ENCODE peak calls at places on chromosome 10, in six cellular contexts. F is endothelial cell, C is RWPE1, I is brain microvascular endothelial cell, U is left lung, P is BE2C. Y is an unnamed sample.

GRCh38 chr10:77431209-77431611 is 206.4 kb downstream of the KCNMA1 start:
- DNase-seq in I (no peak), C (no peak), U (no peak), P (no peak), F (no peak), Y (no peak)

GRCh38 chr10:82497451-82497850 is 622.5 kb downstream of the NRG3 start:
- DNase-seq in F (no peak), U (no peak), I (no peak), C (no peak), P (no peak), Y (no peak)

GRCh38 chr10:1715821-1716220 is 21.5 kb downstream of the ADARB2 start:
- DNase-seq in F (peak), P (no peak), C (peak), U (no peak), I (no peak), Y (no peak)

GRCh38 chr10:89001024-89001423 is 10.4 kb downstream of the FAS start:
- DNase-seq in P (no peak), I (no peak), F (no peak), C (no peak), U (no peak), Y (no peak)

GRCh38 chr10:92573091-92573797 is 649 bp downstream of the IDE start:
- DNase-seq in U (no peak), C (peak), P (peak), I (no peak), F (peak), Y (peak)

GRCh38 chr10:119737827-119738226 is 12.0 kb downstream of the INPP5F start:
- DNase-seq in P (no peak), I (peak), U (no peak), C (peak), F (no peak), Y (no peak)

GRCh38 chr10:118953598-118953997 is 75.9 kb upstream of the NANOS1 start:
- DNase-seq in I (no peak), P (no peak), C (no peak), F (no peak), U (no peak), Y (no peak)

GRCh38 chr10:13351340-13351915 is 3.3 kb upstream of the SEPHS1 start:
- DNase-seq in I (no peak), U (no peak), P (no peak), C (no peak), F (no peak), Y (no peak)

GRCh38 chr10:14751576-14752330 is 22.9 kb downstream of the FAM107B start:
- DNase-seq in I (peak), U (peak), F (no peak), P (no peak), C (no peak), Y (peak)

GRCh38 chr10:22335204-22335956 is 9.9 kb upstream of the SPAG6 start:
- DNase-seq in I (no peak), C (no peak), P (no peak), U (peak), F (no peak), Y (peak)

GRCh38 chr10:76944678-76945077 is 692.9 kb downstream of the KCNMA1 start:
- DNase-seq in I (no peak), C (no peak), U (no peak), F (no peak), P (no peak), Y (no peak)

GRCh38 chr10:133045556-133046483 is 41.9 kb upstream of the ADGRA1 start:
- DNase-seq in U (no peak), C (no peak), I (no peak), F (no peak), P (no peak), Y (no peak)

GRCh38 chr10:101134299-101135127 is 3.4 kb downstream of the TLX1 start:
- DNase-seq in F (no peak), C (no peak), I (no peak), P (no peak), U (no peak), Y (peak)

GRCh38 chr10:120981601-120982381 is 130.6 kb downstream of the WDR11 start:
- DNase-seq in P (no peak), I (no peak), U (peak), F (no peak), C (no peak), Y (no peak)

GRCh38 chr10:132899751-132900065 is 42.7 kb downstream of the CFAP46 start:
- DNase-seq in I (no peak), C (no peak), P (no peak), U (peak), F (no peak), Y (no peak)

GRCh38 chr10:89091501-89091900 is 100.9 kb downstream of the FAS start:
- DNase-seq in P (no peak), C (no peak), F (no peak), U (no peak), I (no peak), Y (no peak)

GRCh38 chr10:1243486-1244182 is 187.4 kb downstream of the WDR37 start:
- DNase-seq in F (peak), P (no peak), C (no peak), I (no peak), U (no peak), Y (no peak)

GRCh38 chr10:77877461-77878344 is 48.9 kb downstream of the DLG5 start:
- DNase-seq in F (peak), U (no peak), C (peak), P (peak), I (peak), Y (peak)

GRCh38 chr10:50992972-50993766 is 81.1 kb upstream of the PRKG1 start:
- DNase-seq in F (no peak), I (peak), U (peak), P (no peak), C (no peak), Y (peak)

GRCh38 chr10:98431016-98431415 is 15.7 kb downstream of the HPS1 start:
- DNase-seq in P (no peak), I (no peak), U (no peak), C (no peak), F (no peak), Y (no peak)

GRCh38 chr10:78124167-78124566 is 90.5 kb downstream of the RPS24 start:
- DNase-seq in U (no peak), F (no peak), I (no peak), C (no peak), P (no peak), Y (no peak)

GRCh38 chr10:71218046-71218832 is 5.9 kb downstream of the UNC5B start:
- DNase-seq in F (no peak), P (peak), C (peak), I (no peak), U (no peak), Y (no peak)

GRCh38 chr10:50422259-50422658 is 170.9 kb upstream of the ASAH2 start:
- DNase-seq in I (no peak), F (no peak), C (no peak), P (no peak), U (no peak), Y (no peak)

GRCh38 chr10:1217661-1218060 is 161.5 kb downstream of the WDR37 start:
- DNase-seq in I (no peak), P (no peak), U (no peak), C (no peak), F (no peak), Y (no peak)

GRCh38 chr10:22697799-22698198 is 16.6 kb downstream of the PIP4K2A start:
- DNase-seq in U (no peak), P (no peak), I (no peak), F (no peak), C (no peak), Y (no peak)

GRCh38 chr10:72740526-72740925 is 48.6 kb downstream of the MCU start:
- DNase-seq in U (peak), C (peak), P (peak), I (peak), F (no peak), Y (no peak)
- TF ChIP-seq CTCF in U (no peak), C (no peak), P (no peak), I (no peak), F (no peak), Y (no peak)

DNA sequence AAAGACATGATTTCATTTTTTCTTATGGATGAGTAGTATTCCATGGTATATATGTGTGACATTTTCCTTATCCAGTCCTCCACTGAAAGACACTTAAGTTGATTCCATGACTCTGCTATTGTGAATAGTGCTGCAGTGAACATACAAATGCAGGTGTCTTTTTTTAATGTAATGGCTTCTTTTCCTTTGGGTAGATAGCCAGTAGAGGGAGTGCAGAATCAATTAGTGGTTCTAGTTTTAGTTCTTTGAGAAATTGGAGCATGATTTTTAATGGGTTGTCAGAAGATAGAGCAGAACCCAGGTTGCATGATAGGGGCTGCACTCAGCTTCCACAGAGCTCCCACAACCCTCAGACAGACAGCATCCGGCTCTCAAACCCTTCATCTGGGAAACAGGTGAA is 152.9 kb upstream of the PLXDC2 start:
- DNase-seq in P (no peak), U (no peak), C (no peak), I (no peak), F (no peak), Y (no peak)
- TF ChIP-seq CTCF in P (no peak), U (no peak), C (no peak), I (peak), F (peak), Y (no peak)

DNA sequence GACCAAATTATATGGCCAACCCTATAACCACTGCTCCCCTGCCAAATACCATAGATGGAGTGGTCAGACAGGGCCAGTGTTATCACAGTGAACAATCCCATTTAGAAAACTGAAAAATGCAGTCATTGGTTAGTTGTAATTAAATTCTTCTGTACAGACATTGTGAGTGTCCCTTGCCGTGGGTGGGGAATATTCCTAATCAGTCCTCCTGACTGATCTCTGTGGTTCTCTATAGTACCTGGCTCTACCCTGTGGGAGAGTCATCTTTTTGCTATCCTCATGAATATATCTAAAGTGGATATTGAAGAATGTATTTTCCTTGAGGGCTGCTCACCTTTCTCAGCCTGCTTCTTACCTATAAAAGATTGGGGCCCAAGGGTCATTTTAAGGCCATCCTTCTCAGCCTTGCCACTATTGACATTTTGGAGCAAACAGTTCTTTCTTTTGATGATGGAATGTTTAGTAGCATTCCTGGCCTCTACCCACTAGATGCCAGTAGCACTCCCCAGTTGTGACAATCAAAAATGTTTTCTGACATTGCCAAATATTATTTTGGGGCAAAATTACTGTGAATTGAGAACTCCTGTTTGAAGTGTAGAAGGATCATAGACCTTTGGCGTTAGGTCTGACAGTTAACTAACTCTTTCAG is 110.2 kb downstream of the MAPK8 start:
- DNase-seq in P (no peak), I (no peak), F (no peak), C (no peak), U (no peak), Y (no peak)
- TF ChIP-seq CTCF in P (no peak), I (no peak), F (no peak), C (no peak), U (no peak), Y (no peak)

GRCh38 chr10:3452234-3452633 is 279.7 kb upstream of the PITRM1 start:
- DNase-seq in U (no peak), P (no peak), F (no peak), I (peak), C (peak), Y (no peak)
- TF ChIP-seq CTCF in U (peak), P (no peak), F (peak), I (peak), C (no peak), Y (no peak)

DNA sequence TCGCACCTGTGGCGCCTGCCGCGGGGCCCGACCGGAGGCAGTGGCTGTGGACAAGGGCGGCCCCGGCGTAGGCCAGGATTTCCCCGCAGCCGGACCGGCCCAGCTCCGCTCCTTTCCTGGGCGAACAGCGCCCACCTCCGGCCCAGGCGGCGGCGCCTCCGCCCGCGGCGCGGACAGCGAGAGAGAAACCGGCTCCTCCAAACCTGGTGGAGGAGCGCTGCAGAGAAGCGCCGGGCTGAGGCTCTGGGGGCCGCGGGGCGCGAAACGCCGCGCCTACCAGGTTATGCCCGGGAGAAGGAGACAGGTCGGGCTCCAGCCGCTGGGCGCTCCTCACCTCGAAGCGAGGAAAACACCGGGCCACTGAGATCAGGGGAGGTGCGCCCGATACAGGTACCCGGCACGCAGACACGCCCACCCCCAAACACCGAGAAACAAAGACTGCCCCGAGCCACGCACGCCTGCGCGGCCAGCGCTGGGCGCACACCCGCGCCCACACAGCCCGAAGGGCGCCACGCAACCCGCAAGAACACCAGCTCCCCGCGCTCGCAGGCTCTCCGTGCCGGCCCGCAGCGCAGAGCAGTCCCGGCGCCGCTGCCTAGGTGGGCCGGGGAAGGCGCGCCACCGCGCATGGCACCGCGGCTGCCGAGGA is 3.3 kb downstream of the GRID1 start:
- DNase-seq in U (no peak), F (peak), I (no peak), C (peak), P (no peak), Y (peak)
- TF ChIP-seq CTCF in U (peak), F (no peak), I (peak), C (peak), P (no peak), Y (peak)

GRCh38 chr10:122551450-122551849 is 9.1 kb upstream of the DMBT1 start:
- DNase-seq in C (no peak), U (no peak), I (no peak), F (no peak), P (no peak), Y (no peak)
- TF ChIP-seq CTCF in C (no peak), U (no peak), I (no peak), F (no peak), P (no peak), Y (no peak)

DNA sequence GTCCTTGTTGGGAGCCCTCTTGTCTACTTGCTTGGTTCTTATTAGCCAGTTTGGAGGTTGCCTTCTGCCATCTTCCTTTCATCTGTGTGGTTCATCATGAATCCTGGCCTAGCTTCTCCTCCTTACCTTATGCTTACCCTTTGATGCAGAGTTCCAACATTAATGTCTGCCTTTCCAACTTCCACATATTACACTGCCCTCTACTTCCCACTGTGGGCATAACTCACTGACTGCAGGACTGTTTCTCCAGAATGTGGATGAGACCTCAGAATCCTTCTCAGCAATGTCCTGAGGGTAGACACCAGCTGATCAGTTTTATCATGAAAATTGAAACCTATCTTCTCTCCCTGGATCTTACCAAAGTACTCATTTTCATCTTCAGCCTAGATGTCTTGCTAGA is 491.0 kb downstream of the LRMDA start:
- DNase-seq in F (no peak), I (no peak), P (no peak), U (no peak), C (no peak), Y (no peak)
- TF ChIP-seq CTCF in F (no peak), I (peak), P (peak), U (peak), C (no peak), Y (no peak)

DNA sequence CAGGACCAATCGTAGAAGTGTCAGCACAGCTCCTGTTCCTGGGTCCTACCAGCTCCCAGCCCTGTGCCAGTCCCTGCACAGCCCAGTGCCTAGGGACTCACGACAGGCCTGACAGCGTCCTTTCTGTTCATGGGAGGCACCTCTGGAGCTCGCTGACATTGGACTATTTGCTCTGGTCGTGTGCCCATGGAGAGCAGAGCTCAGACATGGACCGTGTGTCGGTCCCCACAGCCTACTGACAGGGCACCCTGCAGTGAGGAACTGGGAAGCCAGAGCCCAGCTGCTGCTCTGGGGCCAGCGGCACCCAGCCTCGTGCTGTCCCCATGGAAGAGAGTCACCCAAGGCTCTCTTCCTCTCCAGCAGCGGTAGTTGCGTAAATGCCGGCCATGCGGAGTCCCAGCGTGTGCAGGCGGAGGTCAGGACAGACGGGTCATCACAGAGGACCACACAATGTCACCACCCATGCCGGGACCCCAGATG is 20.3 kb upstream of the ANTXRL start:
- DNase-seq in P (no peak), I (no peak), C (no peak), F (no peak), U (no peak), Y (no peak)
- TF ChIP-seq CTCF in P (no peak), I (no peak), C (no peak), F (no peak), U (no peak), Y (no peak)